ENCODE peak calls at places on chromosomes 6 and 20, in six cellular contexts. T, R, D, Y, E and P are unnamed samples.
A peak's percentile ranks its signal among the peaks of the same experiment; 100 is the strongest.

GRCh38 chr6:89661559-89661958 is 23.0 kb upstream of the LYRM2 start:
- DNase-seq in R (no peak), Y (no peak), T (no peak), D (no peak), E (no peak), P (no peak)

GRCh38 chr6:108677357-108677756 is 116.6 kb downstream of the FOXO3 start:
- DNase-seq in R (no peak), D (no peak), E (no peak), Y (peak; percentile 20), T (no peak), P (no peak)

GRCh38 chr6:164085552-164086325 is 671.2 kb downstream of the QKI start:
- DNase-seq in E (no peak), D (peak; percentile 75), T (no peak), R (no peak), Y (no peak), P (no peak)

GRCh38 chr6:155197947-155198346 is 65.9 kb upstream of the CLDN20 start:
- DNase-seq in E (no peak), Y (no peak), R (no peak), T (no peak), D (no peak), P (no peak)

GRCh38 chr6:141309295-141309694 is 823.4 kb upstream of the GJE1 start:
- DNase-seq in D (no peak), R (no peak), T (no peak), E (no peak), Y (no peak), P (no peak)

GRCh38 chr6:44487611-44488010 is 100.1 kb downstream of the CDC5L start:
- DNase-seq in D (no peak), Y (peak; percentile 34), T (no peak), E (no peak), R (no peak), P (no peak)

GRCh38 chr20:24756292-24757025 is 192.6 kb upstream of the CST7 start:
- DNase-seq in Y (no peak), R (no peak), D (no peak), T (no peak), E (no peak), P (no peak)

GRCh38 chr6:45626087-45626891 is 248.6 kb upstream of the SUPT3H start:
- DNase-seq in E (no peak), T (no peak), D (no peak), Y (peak; percentile 84), R (no peak), P (no peak)

GRCh38 chr6:29813066-29813465 is 14.6 kb upstream of the HLA-G start:
- DNase-seq in R (no peak), D (no peak), E (no peak), Y (no peak), T (no peak), P (no peak)

GRCh38 chr20:49446808-49447207 is 35.7 kb downstream of the KCNB1 start:
- DNase-seq in D (peak; percentile 62), E (no peak), T (no peak), R (peak; percentile 80), Y (no peak), P (no peak)

GRCh38 chr20:51460569-51461265 is 81.8 kb downstream of the NFATC2 start:
- DNase-seq in Y (no peak), D (peak; percentile 34), E (no peak), T (no peak), R (no peak), P (no peak)

GRCh38 chr6:48426636-48427035 is 315.6 kb upstream of the PTCHD4 start:
- DNase-seq in E (no peak), T (no peak), Y (peak; percentile 89), R (no peak), D (no peak), P (no peak)

GRCh38 chr6:130720076-130720475 is 107.1 kb upstream of the SMLR1 start:
- DNase-seq in Y (no peak), D (no peak), R (no peak), T (no peak), E (no peak), P (no peak)

GRCh38 chr6:311679-312220 is 19.5 kb downstream of the DUSP22 start:
- DNase-seq in E (no peak), R (no peak), D (no peak), T (no peak), Y (no peak), P (no peak)

GRCh38 chr6:87102296-87102695 is 7.4 kb upstream of the CGA start:
- DNase-seq in Y (no peak), E (no peak), R (no peak), D (no peak), T (no peak), P (peak; percentile 25)

GRCh38 chr6:147279423-147279822 is 75.2 kb downstream of the STXBP5 start:
- DNase-seq in R (no peak), Y (peak; percentile 50), D (no peak), T (no peak), E (no peak), P (no peak)

GRCh38 chr6:11869656-11870340 is 91.2 kb upstream of the ADTRP start:
- DNase-seq in Y (peak; percentile 84), D (no peak), T (no peak), E (no peak), R (peak; percentile 57), P (no peak)

GRCh38 chr6:31750411-31751022 is 10.7 kb downstream of the MSH5 start:
- DNase-seq in R (no peak), D (no peak), T (no peak), Y (peak; percentile 66), E (no peak), P (no peak)

GRCh38 chr20:22581437-22582385 is 2.7 kb downstream of the FOXA2 start:
- DNase-seq in T (no peak), R (no peak), D (peak; percentile 39), E (no peak), Y (no peak), P (no peak)

GRCh38 chr6:122454673-122455072 is 16.9 kb downstream of the SERINC1 start:
- DNase-seq in D (no peak), Y (no peak), E (no peak), R (no peak), T (no peak), P (no peak)

GRCh38 chr20:844473-845225 is 11.1 kb downstream of the FAM110A start:
- DNase-seq in T (peak; percentile 79), E (peak; percentile 80), Y (peak; percentile 87), D (peak; percentile 92), R (peak; percentile 89), P (peak; percentile 89)

GRCh38 chr6:153328194-153328593 is 197.1 kb upstream of the RGS17 start:
- DNase-seq in R (no peak), E (no peak), D (no peak), T (no peak), Y (no peak), P (no peak)

GRCh38 chr20:38269715-38270114 is 9.2 kb upstream of the KIAA1755 start:
- DNase-seq in R (no peak), D (no peak), T (no peak), E (no peak), Y (no peak), P (no peak)

GRCh38 chr6:159720708-159721107 is 6.6 kb upstream of the WTAP start:
- DNase-seq in E (no peak), Y (no peak), T (peak; percentile 36), D (no peak), R (no peak), P (no peak)

GRCh38 chr6:28683945-28684538 is 158.4 kb downstream of the GPX5 start:
- DNase-seq in Y (peak; percentile 34), D (peak; percentile 35), T (no peak), E (no peak), R (no peak), P (no peak)

GRCh38 chr6:125823180-125823579 is 32.4 kb downstream of the NCOA7 start:
- DNase-seq in E (no peak), D (no peak), T (no peak), R (no peak), Y (no peak), P (no peak)

GRCh38 chr6:43772571-43773049 is 2.6 kb downstream of the VEGFA start:
- DNase-seq in T (no peak), D (peak; percentile 75), E (no peak), Y (no peak), R (no peak), P (no peak)

GRCh38 chr6:13113376-13113775 is 215.0 kb downstream of the TBC1D7 start:
- DNase-seq in E (no peak), T (no peak), Y (no peak), R (no peak), D (no peak), P (no peak)

GRCh38 chr20:50625986-50626677 is 65.2 kb downstream of the RIPOR3 start:
- DNase-seq in T (no peak), D (peak; percentile 93), E (no peak), R (peak; percentile 75), Y (peak; percentile 39), P (no peak)

GRCh38 chr6:16472349-16473069 is 234.1 kb downstream of the GMPR start:
- DNase-seq in D (peak; percentile 26), Y (peak; percentile 92), T (no peak), R (no peak), E (no peak), P (no peak)

GRCh38 chr6:147260091-147260490 is 55.9 kb downstream of the STXBP5 start:
- DNase-seq in D (no peak), T (no peak), R (no peak), Y (no peak), E (no peak), P (no peak)

GRCh38 chr20:63847374-63848002 is 13.8 kb upstream of the ABHD16B start:
- DNase-seq in D (peak; percentile 39), R (peak; percentile 89), E (no peak), T (no peak), Y (no peak), P (peak; percentile 96)

GRCh38 chr6:10429638-10430427 is 15.0 kb upstream of the TFAP2A start:
- DNase-seq in R (no peak), Y (peak; percentile 52), E (no peak), D (peak; percentile 39), T (no peak), P (no peak)